ENCODE peak calls at places on chromosomes 6 and 20, in six cellular contexts. B, M, G, O, H and W are unnamed samples.

GRCh38 chr6:106626485-106626884 is 2.8 kb downstream of the RTN4IP1 start:
- DNase-seq in B (no peak), M (no peak), G (no peak), O (no peak), H (no peak), W (no peak)

GRCh38 chr20:11687546-11688292 is 230.0 kb upstream of the BTBD3 start:
- DNase-seq in B (no peak), M (no peak), G (no peak), O (no peak), H (no peak), W (no peak)

GRCh38 chr6:63636516-63636968 is 940 bp downstream of the PHF3 start:
- DNase-seq in B (peak; percentile 41), M (peak; percentile 48), G (peak; percentile 28), O (no peak), H (peak; percentile 38), W (peak; percentile 47)

GRCh38 chr6:17057322-17057721 is 44.5 kb upstream of the STMND1 start:
- DNase-seq in B (no peak), M (peak; percentile 9), G (no peak), O (no peak), H (no peak), W (no peak)

GRCh38 chr20:592506-592905 is 17.6 kb downstream of the TCF15 start:
- DNase-seq in B (no peak), M (no peak), G (no peak), O (no peak), H (no peak), W (no peak)

GRCh38 chr6:158536084-158536890 is 23.6 kb upstream of the TMEM181 start:
- DNase-seq in B (peak; percentile 58), M (peak; percentile 71), G (peak; percentile 85), O (no peak), H (peak; percentile 90), W (peak; percentile 83)

GRCh38 chr6:14537061-14537460 is 419.5 kb downstream of the CD83 start:
- DNase-seq in B (no peak), M (no peak), G (no peak), O (no peak), H (no peak), W (no peak)

GRCh38 chr20:56676679-56677078 is 47.6 kb downstream of the TFAP2C start:
- DNase-seq in B (no peak), M (no peak), G (no peak), O (no peak), H (no peak), W (no peak)

GRCh38 chr6:21710908-21711627 is 117.5 kb downstream of the SOX4 start:
- DNase-seq in B (no peak), M (no peak), G (no peak), O (no peak), H (no peak), W (no peak)

GRCh38 chr6:118789419-118789818 is 104.5 kb upstream of the ASF1A start:
- DNase-seq in B (no peak), M (no peak), G (no peak), O (no peak), H (no peak), W (peak; percentile 11)

GRCh38 chr20:37823276-37823980 is 79.5 kb upstream of the VSTM2L start:
- DNase-seq in B (no peak), M (peak; percentile 38), G (no peak), O (no peak), H (peak; percentile 47), W (peak; percentile 10)

GRCh38 chr6:143965503-143966171 is 42.4 kb downstream of the PLAGL1 start:
- DNase-seq in B (no peak), M (peak; percentile 71), G (no peak), O (no peak), H (peak; percentile 79), W (peak; percentile 53)

GRCh38 chr6:118896339-118897136 is 2.6 kb downstream of the ASF1A start:
- DNase-seq in B (no peak), M (peak; percentile 80), G (peak; percentile 27), O (no peak), H (no peak), W (peak; percentile 32)

GRCh38 chr20:40643891-40644290 is 45.1 kb downstream of the MAFB start:
- DNase-seq in B (no peak), M (no peak), G (no peak), O (no peak), H (no peak), W (no peak)